ENCODE peak calls at places on chromosomes 2 and 18, in five cellular contexts. J is fibroblast of villous mesenchyme, I is A549, C is aorta, P is IMR-90. Q is an unnamed sample.

GRCh38 chr18:26317353-26317865 is 91.2 kb downstream of the TAF4B start:
- DNase-seq in J (peak), I (peak), C (no peak), P (no peak), Q (no peak)

GRCh38 chr2:147631294-147631693 is 213.5 kb upstream of the ACVR2A start:
- DNase-seq in J (no peak), I (no peak), C (no peak), P (no peak), Q (no peak)

GRCh38 chr2:241547781-241548450 is 10.6 kb upstream of the BOK start:
- DNase-seq in J (no peak), I (no peak), C (no peak), P (no peak), Q (no peak)

GRCh38 chr2:127012868-127013267 is 94.1 kb downstream of the BIN1 start:
- DNase-seq in J (no peak), I (no peak), C (no peak), P (peak), Q (no peak)

GRCh38 chr2:161358838-161359237 is 50.6 kb downstream of the PSMD14 start:
- DNase-seq in J (peak), I (no peak), C (no peak), P (no peak), Q (no peak)

GRCh38 chr2:149410701-149411484 is 80.5 kb downstream of the LYPD6 start:
- DNase-seq in J (peak), I (no peak), C (no peak), P (peak), Q (no peak)

GRCh38 chr2:97673187-97673914 is 3.8 kb downstream of the C2orf92 start:
- DNase-seq in J (no peak), I (no peak), C (no peak), P (peak), Q (no peak)

GRCh38 chr18:48540329-48541025 is 1.6 kb downstream of the CTIF start:
- DNase-seq in J (peak), I (peak), C (peak), P (peak), Q (peak)

GRCh38 chr2:55954306-55955035 is 30.9 kb upstream of the EFEMP1 start:
- DNase-seq in J (peak), I (no peak), C (no peak), P (peak), Q (no peak)

GRCh38 chr2:158457826-158458616 is 1.3 kb downstream of the PKP4 start:
- DNase-seq in J (peak), I (peak), C (peak), P (peak), Q (peak)

GRCh38 chr18:28831476-28831875 is 654.5 kb upstream of the CDH2 start:
- DNase-seq in J (no peak), I (no peak), C (no peak), P (peak), Q (no peak)
- H3K4me3 ChIP-seq in J (no peak), I (no peak), C (no peak), P (no peak), Q (no peak)

DNA sequence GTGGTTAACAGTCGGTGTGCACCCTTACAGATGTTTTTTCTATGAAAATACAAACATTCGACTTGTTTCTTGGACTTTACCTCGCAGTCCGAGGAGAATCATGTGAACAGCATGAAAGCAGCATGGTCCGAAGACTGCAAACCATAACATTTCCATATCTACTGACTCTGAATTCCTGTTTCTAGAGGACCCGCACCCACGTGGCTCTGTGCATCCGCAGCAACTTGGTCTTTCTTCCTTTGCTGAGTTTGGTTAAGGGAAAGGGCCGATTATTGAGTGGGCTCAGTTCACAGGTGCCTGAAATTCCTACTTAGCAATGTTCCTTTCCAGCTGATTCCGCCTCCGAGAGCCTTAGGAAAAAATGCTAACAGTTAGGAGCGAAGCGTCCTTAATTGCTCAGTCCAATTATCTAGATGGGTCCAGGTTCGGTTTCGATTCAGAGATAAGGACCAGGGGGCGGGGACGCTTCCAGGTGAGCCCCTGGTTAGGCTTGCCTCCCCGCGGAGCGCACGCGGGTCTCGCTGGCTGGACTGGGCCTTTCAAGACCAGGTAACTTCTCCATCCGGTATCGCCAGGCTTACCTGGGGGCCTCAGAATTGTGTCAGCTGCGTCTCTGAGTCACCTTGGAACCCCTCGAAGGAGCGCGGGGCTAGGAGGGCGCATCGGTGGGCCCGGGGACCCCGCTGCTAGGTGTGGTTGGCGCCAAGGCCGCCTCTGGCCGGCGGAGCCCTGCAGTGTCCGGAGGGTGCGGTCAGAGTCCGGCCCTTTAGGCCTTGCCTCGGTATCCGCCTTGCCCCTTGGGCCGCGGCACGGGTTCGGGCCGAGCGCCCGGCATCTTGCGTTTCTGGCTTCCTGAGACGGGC is 1.1 kb upstream of the B3GNT2 start:
- DNase-seq in J (no peak), I (no peak), C (no peak), P (no peak), Q (peak)
- H3K4me3 ChIP-seq in J (peak), I (peak), C (no peak), P (peak), Q (peak)

GRCh38 chr2:70565039-70565731 is 11.6 kb upstream of the TGFA start:
- DNase-seq in J (no peak), I (no peak), C (no peak), P (no peak), Q (no peak)

GRCh38 chr2:70566906-70567305 is 13.3 kb upstream of the TGFA start:
- DNase-seq in J (no peak), I (peak), C (no peak), P (no peak), Q (no peak)

GRCh38 chr2:70569559-70569958 is 15.9 kb upstream of the TGFA start:
- DNase-seq in J (no peak), I (no peak), C (no peak), P (no peak), Q (no peak)

GRCh38 chr2:70570041-70570661 is 16.5 kb upstream of the TGFA start:
- DNase-seq in J (no peak), I (peak), C (no peak), P (no peak), Q (no peak)

DNA sequence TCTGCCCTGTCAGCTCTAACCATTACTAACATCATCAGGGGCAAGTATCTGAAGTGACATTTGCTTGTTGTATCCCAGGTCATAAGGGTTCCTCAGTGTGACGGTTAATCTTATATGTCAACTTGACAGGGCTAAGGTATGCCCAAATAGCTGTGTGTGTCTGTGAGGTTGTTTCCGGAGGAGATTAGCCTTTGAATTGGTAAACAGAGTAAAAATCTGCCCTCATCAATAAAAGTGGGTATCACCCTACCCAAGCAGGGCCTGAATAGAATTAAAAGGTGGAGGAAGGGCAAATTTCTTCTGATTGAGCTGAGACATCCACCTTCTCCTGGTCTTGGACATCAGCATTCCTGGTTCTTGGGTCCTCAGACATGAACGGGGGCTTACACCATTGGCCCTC is 12.8 kb upstream of the TGFA start:
- DNase-seq in J (no peak), I (no peak), C (no peak), P (no peak), Q (no peak)
- H3K4me3 ChIP-seq in J (no peak), I (no peak), C (no peak), P (no peak), Q (no peak)

GRCh38 chr2:215430528-215431187 is 5.2 kb downstream of the FN1 start:
- DNase-seq in J (peak), I (no peak), C (no peak), P (peak), Q (no peak)
- H3K4me3 ChIP-seq in J (peak), I (no peak), C (peak), P (no peak), Q (no peak)

GRCh38 chr2:134300585-134300984 is 46.7 kb downstream of the MGAT5 start:
- DNase-seq in J (no peak), I (no peak), C (no peak), P (no peak), Q (no peak)
- H3K4me3 ChIP-seq in J (no peak), I (no peak), C (no peak), P (no peak), Q (no peak)

DNA sequence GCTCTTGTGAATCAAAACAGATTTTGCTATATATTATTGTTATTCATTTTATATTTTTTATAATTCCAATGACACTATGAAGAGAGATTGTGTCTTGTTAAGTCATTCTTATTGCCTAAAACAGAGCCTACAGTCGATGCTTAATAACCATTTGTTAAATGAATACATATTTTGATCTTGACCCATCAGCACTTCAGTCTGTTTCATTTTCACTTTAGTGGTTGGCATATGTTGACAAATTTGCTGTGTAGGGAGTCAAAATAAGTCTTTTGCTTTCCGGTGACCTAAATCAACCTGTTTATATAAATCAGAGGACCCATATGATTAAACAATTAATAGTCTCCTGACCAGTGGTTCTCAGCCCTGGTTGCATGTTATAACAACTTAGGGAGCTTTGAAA is 97.1 kb downstream of the TXNL1 start:
- DNase-seq in J (no peak), I (no peak), C (no peak), P (no peak), Q (no peak)
- H3K4me3 ChIP-seq in J (no peak), I (no peak), C (no peak), P (no peak), Q (no peak)

DNA sequence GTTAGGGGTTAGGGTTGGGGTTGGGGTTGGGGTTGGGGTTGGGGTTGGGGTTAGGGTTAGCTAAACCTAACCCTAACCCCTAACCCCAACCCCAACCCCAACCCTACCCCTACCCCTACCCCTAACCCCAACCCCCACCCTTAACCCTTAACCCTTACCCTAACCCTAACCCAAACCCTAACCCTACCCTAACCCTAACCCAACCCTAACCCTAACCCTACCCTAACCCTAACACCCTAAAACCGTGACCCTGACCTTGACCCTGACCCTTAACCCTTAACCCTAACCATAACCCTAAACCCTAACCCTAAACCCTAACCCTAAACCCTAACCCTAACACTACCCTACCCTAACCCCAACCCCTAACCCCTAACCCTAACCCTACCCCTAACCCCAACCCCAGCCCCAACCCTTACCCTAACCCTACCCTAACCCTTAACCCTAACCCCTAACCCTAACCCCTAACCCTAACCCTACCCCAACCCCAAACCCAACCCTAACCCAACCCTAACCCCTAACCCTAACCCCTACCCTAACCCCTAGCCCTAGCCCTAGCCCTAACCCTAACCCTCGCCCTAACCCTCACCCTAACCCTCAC is 24.1 kb upstream of the RABL2A start:
- DNase-seq in J (no peak), I (no peak), C (no peak), P (no peak), Q (no peak)
- H3K4me3 ChIP-seq in J (peak), I (peak), C (no peak), P (peak), Q (peak)

GRCh38 chr2:233143700-233144331 is 83.7 kb downstream of the INPP5D start:
- DNase-seq in J (no peak), I (no peak), C (no peak), P (no peak), Q (no peak)

GRCh38 chr2:233140913-233141469 is 80.8 kb downstream of the INPP5D start:
- DNase-seq in J (no peak), I (no peak), C (no peak), P (no peak), Q (no peak)

GRCh38 chr2:233141888-233142287 is 81.7 kb downstream of the INPP5D start:
- DNase-seq in J (no peak), I (no peak), C (no peak), P (no peak), Q (no peak)

GRCh38 chr2:233139875-233140585 is 79.9 kb downstream of the INPP5D start:
- DNase-seq in J (no peak), I (no peak), C (peak), P (no peak), Q (no peak)

DNA sequence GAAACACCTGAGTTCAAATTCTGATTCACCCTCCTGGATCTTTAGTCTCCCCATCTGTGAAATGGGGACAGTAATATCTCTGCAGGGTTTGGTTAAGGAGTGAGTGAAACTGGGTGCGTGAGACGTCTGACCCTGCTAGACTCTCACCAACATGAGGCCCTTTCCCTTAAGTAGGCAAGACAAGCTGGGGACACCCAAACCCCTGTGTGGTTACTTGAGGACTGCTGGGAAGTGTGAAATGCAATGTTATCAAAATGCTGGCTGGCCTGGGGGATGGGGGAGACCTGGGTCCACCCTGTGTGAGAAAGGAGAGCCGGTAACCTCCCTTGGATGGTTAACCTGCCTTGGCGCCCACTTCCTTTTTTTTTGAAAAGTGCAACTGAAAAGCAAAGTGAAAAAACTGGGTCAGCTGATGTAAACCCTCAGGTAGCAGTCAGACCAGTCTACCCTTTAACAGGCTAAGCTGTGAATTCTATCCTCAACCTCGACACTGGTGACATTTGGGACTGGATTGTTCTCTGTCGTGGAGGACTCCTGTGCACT is 82.3 kb downstream of the INPP5D start:
- DNase-seq in J (no peak), I (no peak), C (no peak), P (no peak), Q (peak)
- H3K4me3 ChIP-seq in J (no peak), I (no peak), C (no peak), P (no peak), Q (no peak)

DNA sequence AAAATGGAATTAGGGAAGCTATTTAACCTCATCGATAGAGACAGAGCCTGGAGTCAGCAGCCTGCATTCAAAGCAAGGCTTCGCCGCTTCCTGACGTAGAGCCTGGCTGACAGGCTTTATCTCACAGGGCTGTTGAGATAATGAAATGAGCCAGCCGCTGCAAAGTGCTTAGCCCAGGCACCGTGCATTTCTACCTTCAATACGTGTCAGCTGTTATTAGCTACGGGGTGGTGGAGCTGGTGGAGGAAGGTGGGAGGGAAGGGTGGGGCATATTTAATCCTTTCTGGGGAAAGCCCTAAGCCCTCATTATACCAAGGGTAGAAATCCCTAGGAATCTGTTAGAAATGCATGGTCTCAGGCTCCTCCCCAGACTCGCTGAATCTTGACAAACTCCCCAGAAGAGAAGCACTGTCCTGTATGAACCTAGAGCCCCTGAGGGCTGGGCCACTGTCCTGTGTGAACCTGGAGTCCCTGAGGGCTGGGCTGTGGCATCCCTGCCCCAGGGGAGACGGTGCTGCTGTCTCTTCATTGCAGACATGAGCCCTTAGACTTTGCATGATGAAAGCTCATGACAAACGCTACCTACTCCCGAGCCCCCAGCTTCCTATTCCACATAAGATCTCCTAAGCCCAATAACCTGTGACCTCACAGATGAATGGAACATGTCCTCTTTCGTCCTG is 72.4 kb downstream of the ALPK2 start:
- DNase-seq in J (peak), I (no peak), C (no peak), P (no peak), Q (peak)
- H3K4me3 ChIP-seq in J (no peak), I (no peak), C (no peak), P (no peak), Q (peak)

GRCh38 chr2:222318712-222319575 is 20.1 kb upstream of the PAX3 start:
- DNase-seq in J (peak), I (peak), C (peak), P (no peak), Q (peak)

GRCh38 chr2:222319576-222320440 is 21.0 kb upstream of the PAX3 start:
- DNase-seq in J (no peak), I (peak), C (no peak), P (no peak), Q (peak)

GRCh38 chr2:222315443-222316121 is 16.8 kb upstream of the PAX3 start:
- DNase-seq in J (no peak), I (no peak), C (no peak), P (no peak), Q (no peak)

GRCh38 chr2:222320441-222321395 is 21.9 kb upstream of the PAX3 start:
- DNase-seq in J (no peak), I (no peak), C (no peak), P (no peak), Q (no peak)

DNA sequence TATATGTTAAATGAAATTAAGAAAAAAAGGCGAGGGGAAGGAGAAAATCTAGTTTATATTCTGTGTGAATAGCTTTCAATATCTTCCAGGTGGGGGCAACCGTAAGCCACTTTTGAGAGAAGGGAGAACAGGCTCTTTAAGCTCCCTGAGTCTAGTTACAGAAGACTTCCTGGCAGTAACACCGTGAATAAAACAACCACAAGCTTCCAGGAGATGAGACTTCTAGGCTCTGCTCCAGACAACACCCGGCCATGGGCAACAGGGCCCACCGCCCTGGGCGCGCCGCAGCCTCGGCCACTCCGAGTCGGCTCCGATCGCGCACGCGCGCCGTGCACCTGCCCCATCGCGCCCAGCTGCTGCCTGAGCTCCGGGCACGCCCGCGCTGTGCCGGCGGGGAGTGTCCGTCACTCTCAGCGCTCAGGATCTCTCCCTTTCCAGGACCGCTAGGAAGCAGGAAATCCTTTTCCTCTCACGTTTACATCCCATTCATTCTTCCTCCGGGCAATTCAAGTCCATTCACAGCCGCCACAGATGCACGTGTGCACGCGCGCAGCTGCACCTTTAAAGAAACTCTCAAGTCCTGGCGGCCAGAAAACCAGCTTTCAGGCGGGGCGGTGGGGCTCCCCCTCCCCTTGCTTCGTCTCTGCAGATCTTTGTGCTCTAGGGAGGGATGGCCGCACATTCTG is 19.4 kb upstream of the PAX3 start:
- DNase-seq in J (peak), I (peak), C (no peak), P (peak), Q (peak)
- H3K4me3 ChIP-seq in J (peak), I (peak), C (no peak), P (peak), Q (peak)

Q was measured in GM12865.